ENCODE peak calls at places on chromosome 18, in ten cellular contexts. N is AG09309, X is body of pancreas, J is astrocyte of the spinal cord, L is endodermal cell, V is B cell, T is tibial nerve, R is osteocyte, C is OCI-LY7, A is epithelial cell of esophagus. B is an unnamed sample.
A peak's percentile ranks its signal among the peaks of the same experiment; 100 is the strongest.

GRCh38 chr18:75574197-75574596 is 146.7 kb upstream of the SMIM21 start:
- DNase-seq in N (no peak), X (no peak), J (no peak), L (no peak), V (no peak), T (no peak), R (no peak), C (no peak), A (no peak), B (no peak)

GRCh38 chr18:64992654-64993053 is 758.2 kb upstream of the CDH7 start:
- DNase-seq in N (no peak), X (no peak), J (no peak), L (no peak), V (no peak), T (no peak), R (no peak), C (no peak), A (no peak), B (no peak)

GRCh38 chr18:76621184-76621583 is 126.1 kb upstream of the ZNF516 start:
- DNase-seq in N (no peak), X (no peak), J (no peak), L (no peak), V (no peak), T (no peak), R (no peak), C (no peak), A (peak; percentile 53), B (no peak)

GRCh38 chr18:51255694-51256093 is 58.2 kb upstream of the MEX3C start:
- DNase-seq in N (no peak), X (no peak), J (no peak), L (no peak), V (no peak), T (no peak), R (no peak), C (no peak), A (no peak), B (no peak)

GRCh38 chr18:56650056-56650455 is 1.1 kb upstream of the WDR7 start:
- DNase-seq in N (no peak), X (no peak), J (no peak), L (no peak), V (no peak), T (no peak), R (no peak), C (no peak), A (no peak), B (no peak)

GRCh38 chr18:76524900-76525698 is 30.1 kb upstream of the ZNF516 start:
- DNase-seq in N (no peak), X (no peak), J (peak; percentile 82), L (no peak), V (no peak), T (peak; percentile 42), R (no peak), C (no peak), A (no peak), B (no peak)

GRCh38 chr18:76821875-76822509 is 365 bp upstream of the ZNF236 start:
- DNase-seq in N (no peak), X (peak; percentile 68), J (peak; percentile 47), L (peak; percentile 75), V (peak; percentile 97), T (peak; percentile 30), R (peak; percentile 85), C (peak; percentile 49), A (peak; percentile 56), B (peak; percentile 28)

GRCh38 chr18:50194623-50195532 is at the start of gene MYO5B:
- DNase-seq in N (no peak), X (peak; percentile 92), J (no peak), L (peak; percentile 86), V (peak; percentile 93), T (no peak), R (no peak), C (peak; percentile 10), A (peak; percentile 85), B (peak; percentile 79)

GRCh38 chr18:37575646-37576045 is 10.0 kb upstream of the CELF4 start:
- DNase-seq in N (no peak), X (no peak), J (no peak), L (peak; percentile 48), V (no peak), T (no peak), R (peak; percentile 73), C (no peak), A (no peak), B (no peak)

GRCh38 chr18:37577051-37577611 is 11.5 kb upstream of the CELF4 start:
- DNase-seq in N (no peak), X (no peak), J (no peak), L (peak; percentile 92), V (no peak), T (no peak), R (peak; percentile 73), C (no peak), A (no peak), B (no peak)

GRCh38 chr18:37582306-37582705 is 16.7 kb upstream of the CELF4 start:
- DNase-seq in N (no peak), X (no peak), J (no peak), L (no peak), V (no peak), T (no peak), R (no peak), C (no peak), A (no peak), B (no peak)

GRCh38 chr18:37578182-37578678 is 12.6 kb upstream of the CELF4 start:
- DNase-seq in N (no peak), X (no peak), J (no peak), L (peak; percentile 68), V (no peak), T (no peak), R (no peak), C (no peak), A (no peak), B (no peak)

DNA sequence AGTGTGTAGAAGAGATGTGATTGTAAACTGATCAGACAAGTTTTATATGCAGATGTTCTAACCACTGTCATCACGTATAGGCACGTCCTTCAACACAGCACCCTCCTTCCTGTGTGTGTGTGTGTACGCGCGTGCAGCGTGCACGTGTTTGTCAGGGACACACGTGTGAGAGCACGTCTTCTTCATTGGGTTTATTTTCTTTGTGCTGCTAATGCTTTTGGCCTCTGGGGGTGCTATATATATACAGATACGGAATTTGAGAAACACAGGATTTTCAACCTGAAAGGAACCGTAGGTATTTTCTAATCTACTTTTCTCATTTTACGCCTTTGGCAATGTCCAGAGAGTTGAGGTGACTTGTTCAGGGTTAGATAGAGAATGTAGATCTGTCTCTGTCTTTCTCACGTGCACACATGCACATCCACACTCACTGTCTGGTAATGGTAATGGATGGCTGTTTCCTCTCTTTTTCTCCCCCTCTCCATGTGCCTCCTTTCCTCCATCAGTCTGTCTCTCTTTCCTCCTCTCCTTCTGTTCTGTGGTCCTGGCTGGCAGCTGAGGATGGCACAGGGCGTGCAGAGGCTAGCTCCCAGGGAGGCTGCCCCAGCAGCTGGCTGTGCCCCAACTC is 13.4 kb upstream of the CELF4 start:
- DNase-seq in N (no peak), X (no peak), J (peak; percentile 4), L (peak; percentile 52), V (no peak), T (no peak), R (no peak), C (peak; percentile 1), A (peak; percentile 42), B (no peak)
- TF ChIP-seq CTCF in N (peak; percentile 42), X (peak; percentile 49), J (peak; percentile 39), L (peak; percentile 77), V (no peak), T (no peak), R (peak; percentile 41), C (peak; percentile 57), A (peak; percentile 49), B (peak; percentile 69)

DNA sequence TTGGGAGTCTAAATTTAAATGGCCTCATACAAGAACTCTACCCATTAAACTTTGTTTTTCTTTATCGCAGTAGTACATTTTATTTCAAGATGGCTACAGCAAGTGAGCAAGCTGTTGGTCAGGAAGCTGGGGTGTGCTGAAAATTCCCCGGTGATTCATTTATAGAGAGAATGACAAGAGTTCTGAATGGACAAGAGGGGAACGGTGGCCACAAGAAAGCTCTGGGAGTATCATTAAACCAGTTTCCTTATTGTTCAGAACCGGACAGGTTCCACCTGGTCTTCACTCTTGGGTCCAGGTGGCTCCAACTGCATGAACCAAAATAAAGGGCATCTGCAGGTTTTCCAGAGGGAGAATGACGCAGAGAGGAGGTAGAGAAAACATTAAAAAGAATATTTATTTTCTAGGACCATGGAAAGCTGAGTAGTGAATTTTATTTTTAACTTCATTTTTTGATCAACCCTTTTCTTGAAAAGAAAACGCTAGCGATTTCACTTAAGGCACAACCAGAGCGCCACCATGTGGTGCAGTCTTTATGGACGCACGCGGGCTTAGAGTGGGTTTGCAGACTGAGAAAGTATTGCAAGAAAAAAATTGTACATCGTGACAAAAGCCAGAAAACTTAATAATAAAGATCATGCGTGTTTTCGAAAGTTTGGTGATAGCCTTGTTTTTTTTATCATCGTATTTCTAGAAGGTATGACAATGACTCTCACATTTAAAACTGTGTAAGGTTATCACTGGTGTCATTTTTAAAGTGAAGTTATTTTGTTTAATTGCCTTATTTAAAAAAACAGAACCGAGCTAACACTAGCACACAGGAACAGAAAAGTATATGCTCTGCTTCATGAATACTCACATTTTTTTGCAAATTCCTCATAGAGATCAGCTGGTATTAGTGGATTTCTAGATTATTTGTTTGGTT is 97.9 kb upstream of the NOL4 start:
- DNase-seq in N (no peak), X (peak; percentile 50), J (peak; percentile 82), L (peak; percentile 85), V (no peak), T (peak; percentile 26), R (no peak), C (peak; percentile 66), A (peak; percentile 70), B (peak; percentile 46)
- TF ChIP-seq CTCF in N (no peak), X (peak; percentile 63), J (peak; percentile 83), L (peak; percentile 95), V (no peak), T (no peak), R (peak; percentile 91), C (peak; percentile 79), A (peak; percentile 84), B (peak; percentile 92)

GRCh38 chr18:41532344-41533086 is 422.5 kb upstream of the PIK3C3 start:
- DNase-seq in N (no peak), X (no peak), J (peak; percentile 1), L (peak; percentile 55), V (no peak), T (no peak), R (no peak), C (no peak), A (peak; percentile 20), B (no peak)
- TF ChIP-seq CTCF in N (no peak), X (no peak), J (peak; percentile 15), L (peak; percentile 73), V (no peak), T (no peak), R (peak; percentile 48), C (no peak), A (peak; percentile 39), B (peak; percentile 37)

DNA sequence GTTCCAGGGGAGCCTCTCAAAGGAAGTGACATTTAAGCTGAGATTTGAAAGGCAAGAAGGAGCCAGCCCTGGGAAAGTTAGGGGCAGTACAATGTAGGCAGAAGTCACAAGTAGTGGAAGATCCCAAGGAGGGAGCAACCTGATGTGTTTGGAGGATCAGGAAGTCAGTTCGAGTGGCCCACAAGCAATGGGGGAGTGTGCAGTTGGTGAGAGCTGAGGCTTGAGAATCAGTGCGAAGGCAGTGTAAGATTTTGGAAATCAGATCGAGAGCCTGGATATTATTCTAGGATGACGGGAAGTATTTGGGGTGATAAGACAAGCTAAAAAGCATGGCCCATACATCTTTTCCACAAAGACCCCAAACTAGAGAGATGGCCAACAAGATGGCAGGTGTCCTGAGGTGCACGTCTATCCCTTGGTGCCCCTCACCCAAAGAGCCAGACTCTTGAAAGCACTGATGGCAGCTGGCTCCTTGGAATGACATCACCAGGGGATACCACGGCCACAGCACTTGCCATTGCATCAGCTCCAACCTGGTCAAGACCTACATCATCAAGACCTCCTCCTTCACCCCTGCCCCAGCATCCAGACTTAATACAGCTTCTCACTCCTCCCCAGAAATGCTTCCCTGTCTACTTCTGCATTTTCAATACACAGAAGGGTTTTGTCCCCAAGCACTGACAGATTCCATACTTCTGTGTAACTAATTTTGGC is 127.2 kb downstream of the BCL2 start:
- DNase-seq in N (no peak), X (no peak), J (no peak), L (no peak), V (no peak), T (no peak), R (no peak), C (no peak), A (no peak), B (no peak)
- TF ChIP-seq CTCF in N (no peak), X (no peak), J (no peak), L (no peak), V (no peak), T (no peak), R (no peak), C (no peak), A (no peak), B (no peak)

B was measured in progenitor cell of endocrine pancreas.